ENCODE peak calls at places on chromosomes 16 and 17, in six cellular contexts. H is body of pancreas, V is GM10248, U is AG09319, M is IMR-90, O is HFFc6. R is an unnamed sample.

GRCh38 chr17:20944014-20944905 is 98.6 kb downstream of the USP22 start:
- DNase-seq in H (peak; percentile 93), O (no peak), M (no peak), U (no peak), V (peak; percentile 33), R (no peak)

GRCh38 chr16:72766506-72766905 is 281.4 kb downstream of the ZFHX3 start:
- DNase-seq in O (no peak), M (no peak), H (no peak), U (no peak), V (no peak), R (no peak)

GRCh38 chr16:6531067-6531466 is 801.6 kb upstream of the RBFOX1 start:
- DNase-seq in O (no peak), M (no peak), V (no peak), U (no peak), H (no peak), R (no peak)

GRCh38 chr17:1491406-1492248 is 859 bp downstream of the MYO1C start:
- DNase-seq in O (no peak), U (no peak), M (no peak), H (peak; percentile 77), V (peak; percentile 92), R (peak; percentile 68)

GRCh38 chr17:67834634-67835033 is 9.3 kb downstream of the BPTF start:
- DNase-seq in O (no peak), M (no peak), U (no peak), H (no peak), V (no peak), R (no peak)

GRCh38 chr17:37714897-37715296 is 30.0 kb downstream of the HNF1B start:
- DNase-seq in V (no peak), M (peak; percentile 20), O (no peak), U (no peak), H (no peak), R (no peak)

GRCh38 chr16:87119168-87119567 is 198.0 kb downstream of the C16orf95 start:
- DNase-seq in V (no peak), U (no peak), H (no peak), M (no peak), O (no peak), R (no peak)

GRCh38 chr17:40253565-40253964 is 34.1 kb upstream of the CDC6 start:
- DNase-seq in H (no peak), V (no peak), O (no peak), U (no peak), M (no peak), R (no peak)

GRCh38 chr17:82828875-82829487 is 10.8 kb downstream of the ZNF750 start:
- DNase-seq in O (no peak), U (no peak), V (no peak), M (no peak), H (no peak), R (no peak)

GRCh38 chr17:38560503-38561318 is 45.0 kb downstream of the SRCIN1 start:
- DNase-seq in H (no peak), M (peak; percentile 42), O (no peak), U (no peak), V (no peak), R (no peak)

GRCh38 chr16:47949276-47949675 is 206.5 kb downstream of the ABCC12 start:
- DNase-seq in H (no peak), U (no peak), M (no peak), V (no peak), O (no peak), R (no peak)

GRCh38 chr16:80074329-80074728 is 466.5 kb upstream of the DYNLRB2 start:
- DNase-seq in O (no peak), H (no peak), U (no peak), V (no peak), M (no peak), R (no peak)

GRCh38 chr16:74503412-74503811 is 82.1 kb upstream of the CLEC18B start:
- DNase-seq in O (no peak), H (no peak), U (no peak), V (no peak), M (no peak), R (no peak)

GRCh38 chr16:27980076-27980775 is 83.3 kb downstream of the GSG1L start:
- DNase-seq in O (no peak), M (no peak), H (no peak), U (no peak), V (no peak), R (no peak)

GRCh38 chr16:56203052-56203451 is 11.8 kb downstream of the GNAO1 start:
- DNase-seq in V (peak; percentile 40), M (peak; percentile 6), U (no peak), O (peak; percentile 16), H (no peak), R (peak; percentile 67)

GRCh38 chr16:49376206-49376605 is 2.6 kb downstream of the C16orf78 start:
- DNase-seq in U (no peak), V (no peak), H (no peak), M (no peak), O (no peak), R (no peak)

GRCh38 chr17:77423589-77424451 is 283.1 kb downstream of the SEC14L1 start:
- DNase-seq in U (peak; percentile 93), H (peak; percentile 68), O (peak; percentile 96), M (peak; percentile 98), V (no peak), R (no peak)

GRCh38 chr17:47161988-47162622 is 27.0 kb downstream of the CDC27 start:
- DNase-seq in U (no peak), O (no peak), V (no peak), H (no peak), M (no peak), R (no peak)

GRCh38 chr17:81187586-81188490 is 21.8 kb upstream of the AATK start:
- DNase-seq in V (no peak), M (no peak), O (no peak), U (no peak), H (no peak), R (no peak)

GRCh38 chr17:63337579-63337978 is 108.5 kb downstream of the CYB561 start:
- DNase-seq in U (no peak), M (no peak), V (no peak), O (no peak), H (no peak), R (no peak)

GRCh38 chr16:56953006-56953405 is 8.7 kb upstream of the CETP start:
- DNase-seq in H (no peak), O (no peak), U (no peak), V (no peak), M (no peak), R (no peak)

DNA sequence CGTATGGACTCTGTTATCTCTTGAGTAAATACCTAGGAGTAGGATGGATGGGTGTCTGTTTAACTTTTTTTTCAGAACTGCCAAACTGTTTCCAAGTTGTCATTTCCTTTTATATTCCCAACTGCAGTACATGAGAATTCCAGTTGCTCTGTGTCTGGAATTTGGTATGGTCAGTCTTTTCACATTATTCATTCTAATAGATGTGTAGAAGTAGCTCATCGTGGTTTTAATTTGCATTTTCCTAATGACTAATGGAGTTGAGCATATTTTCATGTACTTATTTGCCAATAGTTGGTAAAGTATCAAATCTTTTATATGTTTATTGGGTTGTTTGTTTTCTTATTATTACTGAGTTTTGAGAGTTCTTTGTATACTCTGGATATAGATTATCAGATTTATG is 27.0 kb downstream of the MRTFB start:
- DNase-seq in U (no peak), O (peak; percentile 29), V (no peak), H (no peak), M (no peak), R (no peak)
- TF ChIP-seq CTCF in U (no peak), O (no peak), V (no peak), H (no peak), M (no peak), R (no peak)

DNA sequence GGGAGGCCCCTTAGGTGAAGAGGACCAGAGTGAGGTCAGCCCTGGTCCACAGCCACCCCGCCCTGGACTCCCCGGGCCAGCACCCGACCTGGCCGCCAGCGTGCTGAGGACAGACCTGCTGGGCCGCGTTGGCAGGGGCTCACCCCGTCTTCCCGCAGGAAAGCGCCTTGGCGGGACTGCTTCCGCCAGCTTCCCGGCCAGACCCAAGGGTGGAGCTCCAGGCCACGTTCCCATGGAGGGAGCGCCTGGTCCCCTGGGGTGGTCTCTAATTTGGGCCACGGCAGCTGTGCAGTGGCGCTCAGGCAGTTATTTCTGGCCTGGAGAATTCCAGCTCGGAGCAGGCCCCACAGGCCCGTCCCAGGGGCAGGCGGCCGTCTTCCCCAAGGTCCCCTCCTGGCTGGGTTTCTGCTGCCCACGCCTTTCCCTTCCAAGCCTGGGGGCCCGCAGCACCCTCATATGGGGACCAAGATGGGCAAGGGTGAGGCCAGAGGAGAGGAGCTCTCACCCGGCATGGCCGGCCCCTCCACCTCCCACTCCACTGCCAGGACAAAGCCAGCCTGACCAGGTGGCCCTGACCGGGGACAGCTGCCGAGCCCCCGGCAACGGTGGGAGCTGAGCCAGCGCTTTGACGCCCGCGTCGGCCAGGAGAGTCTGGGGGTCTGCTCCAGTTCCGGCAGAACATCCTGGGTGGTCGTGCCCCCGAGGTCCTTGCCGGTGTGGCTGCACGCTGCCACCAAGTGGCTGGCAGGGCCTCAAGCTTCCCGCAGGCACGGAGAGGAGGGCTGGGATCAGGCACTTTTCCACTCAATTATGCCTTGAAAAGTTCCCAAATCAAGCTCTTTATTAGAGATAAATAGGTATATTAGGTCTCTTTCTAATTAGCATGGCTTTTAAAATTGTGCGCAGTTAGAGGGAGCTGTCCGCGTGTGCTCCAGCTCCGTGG is 28.1 kb downstream of the CACNA1H start:
- DNase-seq in V (no peak), M (no peak), H (no peak), U (no peak), O (no peak), R (no peak)
- TF ChIP-seq CTCF in V (no peak), M (peak; percentile 36), H (no peak), U (no peak), O (peak; percentile 35), R (no peak)

DNA sequence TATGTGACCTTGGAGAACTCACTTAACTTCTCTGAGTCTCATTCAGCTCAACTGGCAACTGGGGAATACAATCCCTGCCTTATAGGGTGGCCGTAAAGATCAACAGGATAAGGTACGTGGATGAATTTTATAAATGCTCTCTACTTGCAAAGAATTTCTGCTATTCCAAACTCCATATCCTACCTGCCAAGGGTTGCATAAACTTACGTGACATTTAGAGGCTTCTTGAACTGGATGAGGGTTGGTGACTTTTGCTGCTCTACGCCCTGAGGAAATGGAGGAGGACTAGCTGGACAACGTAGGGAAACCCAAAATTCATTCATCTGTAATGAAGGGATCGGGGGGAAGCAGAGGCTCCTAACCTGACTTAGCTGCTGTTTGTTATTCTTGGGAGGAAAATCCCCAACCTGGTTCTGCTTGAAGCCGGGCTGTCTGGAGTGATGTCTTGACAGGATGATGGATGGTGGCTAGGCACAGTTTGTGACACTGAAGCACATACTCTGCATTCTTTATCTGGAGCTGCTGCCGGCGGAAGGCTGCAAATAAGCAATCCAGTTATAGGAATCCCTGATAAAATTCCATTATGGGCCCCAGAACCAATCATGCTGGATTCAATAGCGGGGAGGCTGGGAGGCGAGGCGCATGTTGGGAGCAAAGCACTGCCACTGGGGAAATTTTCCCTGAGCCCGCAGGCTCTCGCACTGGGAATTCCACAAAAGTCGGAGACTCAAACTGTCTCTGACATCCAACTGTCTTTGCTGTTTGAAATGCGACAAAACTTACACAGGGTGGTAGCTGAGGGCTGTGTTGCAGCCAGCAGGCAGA is 94.7 kb upstream of the SDK2 start:
- DNase-seq in M (no peak), V (no peak), U (no peak), O (no peak), H (no peak), R (no peak)
- TF ChIP-seq CTCF in M (no peak), V (no peak), U (no peak), O (no peak), H (no peak), R (no peak)

DNA sequence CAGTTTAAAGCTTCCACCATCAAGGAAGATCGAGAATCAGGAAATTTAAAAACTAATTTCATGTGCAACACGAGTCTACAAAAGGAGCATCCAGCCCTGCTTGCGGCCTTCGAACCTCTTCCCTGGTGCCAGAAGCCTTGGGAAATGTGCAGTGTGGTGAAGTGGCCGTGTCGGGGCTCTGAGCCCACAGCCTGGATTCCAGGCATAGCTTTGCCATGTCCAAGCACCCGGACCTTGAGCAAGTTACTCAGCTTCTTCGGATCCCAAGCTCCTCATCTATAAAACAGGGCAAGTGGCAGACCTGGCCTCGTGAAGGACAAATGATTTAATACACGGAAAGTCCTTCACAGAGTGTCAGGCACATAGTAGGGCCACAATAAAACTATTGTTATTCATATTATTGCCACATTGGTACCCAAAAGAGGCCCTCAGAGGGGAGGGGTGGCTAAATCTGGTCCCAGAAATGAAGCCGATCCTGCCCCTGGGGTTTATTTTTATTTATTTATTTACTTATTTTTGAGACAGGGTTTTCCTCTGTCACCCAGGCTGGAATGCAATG is 34.8 kb downstream of the COTL1 start:
- DNase-seq in M (peak; percentile 81), O (peak; percentile 52), U (no peak), V (no peak), H (peak; percentile 71), R (no peak)
- TF ChIP-seq CTCF in M (no peak), O (no peak), U (no peak), V (no peak), H (no peak), R (no peak)

R was measured in K562.